ENCODE peak calls at places on chromosomes 4 and X, in nine cellular contexts. S is endothelial cell; D is SK-MEL-5; R is CD8-positive, alpha-beta memory T cell; F is ACHN; U is EL; B is SK-N-MC; J is cardiac muscle cell; X is H7. H is an unnamed sample.

GRCh38 chr4:122508083-122508482 is 51.6 kb upstream of the IL2 start:
- DNase-seq in S (no peak), D (no peak), R (no peak), F (no peak), U (no peak), B (no peak), J (no peak), X (no peak), H (no peak)

GRCh38 chr4:185730849-185731608 is 81.0 kb downstream of the SORBS2 start:
- DNase-seq in S (no peak), D (no peak), R (no peak), F (no peak), U (no peak), B (no peak), J (peak), X (no peak), H (no peak)

GRCh38 chrX:97563531-97564133 is 679.9 kb downstream of the RPA4 start:
- DNase-seq in S (no peak), D (peak), R (peak), F (peak), U (peak), B (no peak), J (peak), X (no peak), H (no peak)

GRCh38 chr4:100876546-100876945 is 358.7 kb upstream of the EMCN start:
- DNase-seq in S (no peak), D (no peak), R (no peak), F (no peak), U (no peak), B (no peak), J (no peak), X (no peak), H (no peak)

GRCh38 chrX:104565791-104566687 is at the start of gene IL1RAPL2:
- DNase-seq in S (peak), D (peak), R (no peak), F (peak), U (peak), B (no peak), J (peak), X (peak), H (no peak)

GRCh38 chrX:17606211-17606610 is 131.1 kb upstream of the SCML1 start:
- DNase-seq in S (no peak), D (no peak), R (no peak), F (no peak), U (no peak), B (no peak), J (no peak), X (no peak), H (no peak)

GRCh38 chr4:44674471-44674870 is 3.7 kb upstream of the GUF1 start:
- DNase-seq in S (no peak), D (peak), R (no peak), F (no peak), U (no peak), B (no peak), J (peak), X (no peak), H (no peak)

GRCh38 chr4:2263701-2264321 is 1.9 kb upstream of the MXD4 start:
- DNase-seq in S (no peak), D (no peak), R (no peak), F (no peak), U (no peak), B (no peak), J (no peak), X (no peak), H (no peak)

H was measured in vagina.